ENCODE peak calls at places on chromosomes 7 and 10, in six cellular contexts. H, C, A, T, I and E are unnamed samples.

GRCh38 chr7:21754963-21755362 is 190.7 kb downstream of the CDCA7L start:
- DNase-seq in H (no peak), C (no peak), A (no peak), T (no peak), I (no peak), E (no peak)

GRCh38 chr7:22269963-22270362 is 87.0 kb downstream of the RAPGEF5 start:
- DNase-seq in H (no peak), C (no peak), A (no peak), T (no peak), I (no peak), E (no peak)

GRCh38 chr10:62049815-62050626 is 148.5 kb downstream of the ARID5B start:
- DNase-seq in H (no peak), C (no peak), A (no peak), T (peak; percentile 40), I (no peak), E (no peak)

GRCh38 chr7:38502289-38502688 is 128.9 kb downstream of the AMPH start:
- DNase-seq in H (no peak), C (no peak), A (no peak), T (no peak), I (no peak), E (no peak)

GRCh38 chr7:18679261-18679660 is 183.7 kb downstream of the HDAC9 start:
- DNase-seq in H (no peak), C (no peak), A (no peak), T (no peak), I (no peak), E (no peak)

GRCh38 chr7:98470131-98470985 is 69.5 kb upstream of the BAIAP2L1 start:
- DNase-seq in H (no peak), C (no peak), A (peak; percentile 4), T (peak; percentile 29), I (no peak), E (no peak)

GRCh38 chr7:56229631-56230030 is 113.4 kb upstream of the NUPR2 start:
- DNase-seq in H (no peak), C (no peak), A (no peak), T (no peak), I (no peak), E (no peak)

GRCh38 chr7:726084-726853 is at the start of gene DNAAF5:
- DNase-seq in H (peak; percentile 94), C (peak; percentile 92), A (peak; percentile 82), T (peak; percentile 94), I (peak; percentile 80), E (peak; percentile 97)

GRCh38 chr7:18541189-18541870 is 45.8 kb downstream of the HDAC9 start:
- DNase-seq in H (no peak), C (peak; percentile 63), A (no peak), T (peak; percentile 79), I (no peak), E (peak; percentile 15)

GRCh38 chr7:110718514-110719205 is 372.3 kb upstream of the LRRN3 start:
- DNase-seq in H (no peak), C (no peak), A (no peak), T (no peak), I (no peak), E (no peak)

GRCh38 chr10:26931223-26931622 is 70.5 kb upstream of the ABI1 start:
- DNase-seq in H (no peak), C (no peak), A (no peak), T (no peak), I (no peak), E (no peak)

GRCh38 chr10:1393481-1393880 is 337.3 kb downstream of the WDR37 start:
- DNase-seq in H (no peak), C (no peak), A (no peak), T (no peak), I (no peak), E (no peak)

GRCh38 chr10:105071980-105072379 is 430.9 kb downstream of the SORCS3 start:
- DNase-seq in H (no peak), C (no peak), A (no peak), T (no peak), I (no peak), E (no peak)

GRCh38 chr10:48459270-48460147 is 145.4 kb downstream of the ARHGAP22 start:
- DNase-seq in H (no peak), C (peak; percentile 55), A (no peak), T (no peak), I (no peak), E (no peak)

GRCh38 chr10:95289003-95289920 is 1.5 kb downstream of the PDLIM1 start:
- DNase-seq in H (peak; percentile 42), C (no peak), A (no peak), T (peak; percentile 61), I (no peak), E (peak; percentile 59)

GRCh38 chr10:33509231-33509871 is 174.9 kb upstream of the NRP1 start:
- DNase-seq in H (peak; percentile 13), C (no peak), A (no peak), T (peak; percentile 88), I (no peak), E (peak; percentile 73)

GRCh38 chr10:125936331-125936730 is 40.0 kb downstream of the FANK1 start:
- DNase-seq in H (no peak), C (no peak), A (no peak), T (peak; percentile 1), I (no peak), E (no peak)

GRCh38 chr10:2949948-2950354 is 117.4 kb upstream of the PFKP start:
- DNase-seq in H (no peak), C (no peak), A (no peak), T (peak; percentile 89), I (no peak), E (no peak)

GRCh38 chr10:98312816-98313215 is 44.8 kb upstream of the LOXL4 start:
- DNase-seq in H (no peak), C (no peak), A (no peak), T (no peak), I (no peak), E (no peak)

GRCh38 chr10:78815702-78816334 is 252.9 kb upstream of the ZMIZ1 start:
- DNase-seq in H (no peak), C (no peak), A (no peak), T (no peak), I (no peak), E (no peak)

GRCh38 chr7:21261627-21262564 is 166.0 kb upstream of the SP4 start:
- DNase-seq in H (peak; percentile 64), C (no peak), A (peak; percentile 45), T (peak; percentile 50), I (peak; percentile 42), E (peak; percentile 42)

GRCh38 chr10:90317172-90317571 is 540.7 kb downstream of the HTR7 start:
- DNase-seq in H (no peak), C (no peak), A (no peak), T (no peak), I (no peak), E (no peak)

GRCh38 chr7:109984726-109985125 is 1106.2 kb upstream of the LRRN3 start:
- DNase-seq in H (no peak), C (no peak), A (no peak), T (no peak), I (no peak), E (no peak)

GRCh38 chr7:98996162-98996552 is 117.8 kb downstream of the TRRAP start:
- DNase-seq in H (no peak), C (no peak), A (no peak), T (no peak), I (no peak), E (no peak)

GRCh38 chr10:6878067-6878412 is 298.0 kb upstream of the PRKCQ start:
- DNase-seq in H (no peak), C (no peak), A (no peak), T (peak; percentile 57), I (no peak), E (no peak)

GRCh38 chr10:112832361-112832878 is 117.6 kb upstream of the TCF7L2 start:
- DNase-seq in H (no peak), C (no peak), A (no peak), T (peak; percentile 14), I (no peak), E (no peak)

GRCh38 chr10:92419740-92420553 is 129.0 kb downstream of the MARCHF5 start:
- DNase-seq in H (no peak), C (peak; percentile 73), A (no peak), T (peak; percentile 65), I (no peak), E (no peak)

GRCh38 chr10:109931153-109931552 is 7.8 kb upstream of the XPNPEP1 start:
- DNase-seq in H (no peak), C (no peak), A (no peak), T (peak; percentile 65), I (no peak), E (no peak)

GRCh38 chr10:132115736-132116135 is 50.0 kb downstream of the JAKMIP3 start:
- DNase-seq in H (no peak), C (peak; percentile 40), A (no peak), T (no peak), I (no peak), E (no peak)

GRCh38 chr7:157599491-157599890 is 262.7 kb downstream of the DNAJB6 start:
- DNase-seq in H (no peak), C (no peak), A (no peak), T (no peak), I (no peak), E (no peak)

GRCh38 chr10:87503892-87504291 is 801 bp upstream of the MINPP1 start:
- DNase-seq in H (no peak), C (no peak), A (no peak), T (peak; percentile 73), I (no peak), E (no peak)

GRCh38 chr7:77393261-77393660 is 22.9 kb downstream of the GSAP start:
- DNase-seq in H (no peak), C (no peak), A (no peak), T (peak; percentile 23), I (no peak), E (no peak)